ENCODE peak calls at places on chromosomes 12 and 14, in seven cellular contexts. T is HCT116; V is IMR-90; Z is CD4-positive, alpha-beta memory T cell; B is choroid plexus epithelial cell; R is fibroblast of lung; S is aorta. U is an unnamed sample.

GRCh38 chr14:87996276-87996592 is 3.3 kb upstream of the GALC start:
- DNase-seq in T (no peak), V (peak), Z (no peak), B (peak), R (no peak), S (no peak), U (no peak)

GRCh38 chr14:56333361-56334279 is 215.4 kb downstream of the PELI2 start:
- DNase-seq in T (no peak), V (peak), Z (no peak), B (peak), R (peak), S (no peak), U (peak)

GRCh38 chr14:23432102-23432925 is 3.1 kb downstream of the MYH7 start:
- DNase-seq in T (no peak), V (no peak), Z (no peak), B (no peak), R (no peak), S (no peak), U (no peak)

GRCh38 chr12:52358575-52359350 is 8.5 kb downstream of the KRT85 start:
- DNase-seq in T (no peak), V (no peak), Z (peak), B (no peak), R (no peak), S (no peak), U (no peak)

GRCh38 chr12:131309700-131310099 is 356.0 kb downstream of the ADGRD1 start:
- DNase-seq in T (no peak), V (no peak), Z (no peak), B (no peak), R (no peak), S (no peak), U (no peak)

GRCh38 chr14:35419429-35419841 is 14.9 kb upstream of the NFKBIA start:
- DNase-seq in T (no peak), V (no peak), Z (no peak), B (peak), R (no peak), S (no peak), U (no peak)

GRCh38 chr12:57299514-57300016 is 48.6 kb upstream of the STAC3 start:
- DNase-seq in T (no peak), V (peak), Z (no peak), B (peak), R (peak), S (no peak), U (peak)

GRCh38 chr12:99259040-99259934 is 388.3 kb upstream of the GARIN6 start:
- DNase-seq in T (no peak), V (no peak), Z (no peak), B (no peak), R (no peak), S (no peak), U (no peak)

GRCh38 chr12:4439736-4440135 is 5.9 kb downstream of the FGF6 start:
- DNase-seq in T (no peak), V (no peak), Z (no peak), B (no peak), R (no peak), S (no peak), U (no peak)

GRCh38 chr14:93148979-93149378 is 33.3 kb upstream of the ITPK1 start:
- DNase-seq in T (no peak), V (no peak), Z (no peak), B (no peak), R (no peak), S (no peak), U (no peak)

GRCh38 chr12:85130631-85131030 is 94.5 kb downstream of the LRRIQ1 start:
- DNase-seq in T (no peak), V (no peak), Z (no peak), B (peak), R (peak), S (no peak), U (peak)

GRCh38 chr12:26744697-26745440 is 88.1 kb downstream of the ITPR2 start:
- DNase-seq in T (no peak), V (no peak), Z (no peak), B (peak), R (no peak), S (no peak), U (peak)

GRCh38 chr14:54590481-54590880 is 23.6 kb downstream of the SAMD4A start:
- DNase-seq in T (no peak), V (no peak), Z (no peak), B (no peak), R (no peak), S (no peak), U (no peak)

GRCh38 chr12:46110928-46111699 is 120.7 kb upstream of the SCAF11 start:
- DNase-seq in T (no peak), V (no peak), Z (no peak), B (peak), R (no peak), S (no peak), U (no peak)

GRCh38 chr14:22556990-22557623 is 31.9 kb downstream of the DAD1 start:
- DNase-seq in T (peak), V (peak), Z (peak), B (peak), R (peak), S (peak), U (peak)

GRCh38 chr12:18054925-18055324 is 35.1 kb downstream of the RERGL start:
- DNase-seq in T (no peak), V (no peak), Z (no peak), B (no peak), R (no peak), S (no peak), U (no peak)

GRCh38 chr12:127277882-127278281 is 989.1 kb upstream of the TMEM132C start:
- DNase-seq in T (no peak), V (no peak), Z (no peak), B (no peak), R (no peak), S (no peak), U (no peak)

GRCh38 chr12:65252515-65252914 is 26.0 kb upstream of the MSRB3 start:
- DNase-seq in T (no peak), V (no peak), Z (no peak), B (no peak), R (no peak), S (no peak), U (no peak)

GRCh38 chr14:52033131-52033642 is 35.7 kb downstream of the NID2 start:
- DNase-seq in T (no peak), V (peak), Z (no peak), B (peak), R (no peak), S (no peak), U (peak)

GRCh38 chr12:15705606-15706005 is 83.6 kb downstream of the EPS8 start:
- DNase-seq in T (no peak), V (no peak), Z (no peak), B (peak), R (no peak), S (no peak), U (no peak)

GRCh38 chr12:124385219-124385969 is 90.5 kb downstream of the RFLNA start:
- DNase-seq in T (no peak), V (peak), Z (no peak), B (peak), R (peak), S (no peak), U (no peak)

GRCh38 chr12:109304485-109304884 is 4.6 kb downstream of the FOXN4 start:
- DNase-seq in T (no peak), V (no peak), Z (no peak), B (no peak), R (no peak), S (peak), U (no peak)

GRCh38 chr14:39988939-39989338 is 556.7 kb upstream of the FBXO33 start:
- DNase-seq in T (peak), V (no peak), Z (no peak), B (peak), R (peak), S (no peak), U (peak)

GRCh38 chr12:1398673-1399072 is 195.7 kb downstream of the FBXL14 start:
- DNase-seq in T (no peak), V (peak), Z (no peak), B (peak), R (peak), S (no peak), U (no peak)

GRCh38 chr14:32606297-32606696 is 277.2 kb downstream of the AKAP6 start:
- DNase-seq in T (no peak), V (no peak), Z (no peak), B (peak), R (no peak), S (no peak), U (no peak)

GRCh38 chr12:94149781-94150482 is 1.6 kb downstream of the PLXNC1 start:
- DNase-seq in T (no peak), V (no peak), Z (no peak), B (peak), R (peak), S (peak), U (no peak)

GRCh38 chr14:68593806-68594536 is 198.9 kb downstream of the ZFP36L1 start:
- DNase-seq in T (no peak), V (peak), Z (no peak), B (peak), R (peak), S (no peak), U (no peak)

GRCh38 chr12:98262886-98263285 is 252.5 kb upstream of the TMPO start:
- DNase-seq in T (no peak), V (no peak), Z (no peak), B (no peak), R (no peak), S (no peak), U (peak)

GRCh38 chr14:68380304-68380840 is 412.5 kb downstream of the ZFP36L1 start:
- DNase-seq in T (no peak), V (no peak), Z (no peak), B (no peak), R (no peak), S (no peak), U (no peak)

GRCh38 chr12:58529114-58529665 is 391.1 kb downstream of the LRIG3 start:
- DNase-seq in T (no peak), V (peak), Z (no peak), B (peak), R (peak), S (no peak), U (peak)

GRCh38 chr12:74071182-74071581 is 466.5 kb upstream of the ATXN7L3B start:
- DNase-seq in T (no peak), V (no peak), Z (no peak), B (no peak), R (no peak), S (no peak), U (no peak)

GRCh38 chr14:105045710-105046326 is 19.4 kb downstream of the GPR132 start:
- DNase-seq in T (peak), V (peak), Z (peak), B (peak), R (peak), S (peak), U (peak)

GRCh38 chr12:68240975-68241374 is 12.4 kb downstream of the IL22 start:
- DNase-seq in T (no peak), V (peak), Z (peak), B (peak), R (peak), S (peak), U (no peak)
- H3K4me3 ChIP-seq in T (no peak), V (no peak), Z (peak), B (no peak), R (no peak), S (no peak), U (no peak)

DNA sequence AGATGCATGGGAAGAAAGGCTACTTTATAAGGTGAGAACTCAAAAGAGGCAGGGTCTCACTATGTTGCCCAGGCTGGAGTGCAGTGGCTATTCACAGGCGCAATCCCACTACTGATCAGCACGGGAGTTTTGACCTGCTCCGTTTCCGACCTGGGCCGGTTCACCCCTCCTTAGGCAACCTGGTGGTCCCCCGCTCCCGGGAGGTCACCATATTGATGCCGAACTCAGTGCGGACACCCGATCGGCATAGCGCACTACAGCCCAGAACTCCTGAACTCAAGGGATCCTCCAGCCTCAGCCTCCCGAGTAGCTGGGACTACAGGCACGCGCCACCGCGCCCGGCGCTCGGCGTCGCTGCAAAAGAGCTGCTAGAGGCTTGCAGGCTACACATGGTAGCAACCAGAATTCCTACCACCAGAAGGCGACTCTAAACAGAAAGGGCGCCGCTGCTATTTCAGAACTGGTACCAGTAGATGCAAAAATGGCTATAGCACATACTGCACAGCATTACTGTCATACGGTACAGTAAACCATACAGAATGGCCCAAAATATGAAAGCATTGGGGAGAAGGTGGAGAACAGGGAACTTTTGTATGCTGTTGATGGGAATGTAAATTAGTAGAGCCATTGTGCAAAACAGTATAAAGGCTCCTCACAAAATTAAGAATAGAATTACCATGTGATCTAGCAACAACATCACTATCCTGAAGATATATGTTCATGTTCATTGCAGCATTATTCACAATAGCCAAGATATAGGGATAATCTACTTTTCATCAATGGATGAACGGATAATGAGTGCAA is 1.2 kb upstream of the NEMF start:
- DNase-seq in T (peak), V (peak), Z (peak), B (peak), R (peak), S (peak), U (peak)
- H3K4me3 ChIP-seq in T (peak), V (peak), Z (peak), B (peak), R (no peak), S (peak), U (peak)

GRCh38 chr12:11891350-11892064 is 179.2 kb upstream of the BCL2L14 start:
- DNase-seq in T (no peak), V (no peak), Z (no peak), B (no peak), R (no peak), S (peak), U (no peak)
- H3K4me3 ChIP-seq in T (no peak), V (no peak), Z (no peak), B (no peak), R (no peak), S (no peak), U (no peak)

DNA sequence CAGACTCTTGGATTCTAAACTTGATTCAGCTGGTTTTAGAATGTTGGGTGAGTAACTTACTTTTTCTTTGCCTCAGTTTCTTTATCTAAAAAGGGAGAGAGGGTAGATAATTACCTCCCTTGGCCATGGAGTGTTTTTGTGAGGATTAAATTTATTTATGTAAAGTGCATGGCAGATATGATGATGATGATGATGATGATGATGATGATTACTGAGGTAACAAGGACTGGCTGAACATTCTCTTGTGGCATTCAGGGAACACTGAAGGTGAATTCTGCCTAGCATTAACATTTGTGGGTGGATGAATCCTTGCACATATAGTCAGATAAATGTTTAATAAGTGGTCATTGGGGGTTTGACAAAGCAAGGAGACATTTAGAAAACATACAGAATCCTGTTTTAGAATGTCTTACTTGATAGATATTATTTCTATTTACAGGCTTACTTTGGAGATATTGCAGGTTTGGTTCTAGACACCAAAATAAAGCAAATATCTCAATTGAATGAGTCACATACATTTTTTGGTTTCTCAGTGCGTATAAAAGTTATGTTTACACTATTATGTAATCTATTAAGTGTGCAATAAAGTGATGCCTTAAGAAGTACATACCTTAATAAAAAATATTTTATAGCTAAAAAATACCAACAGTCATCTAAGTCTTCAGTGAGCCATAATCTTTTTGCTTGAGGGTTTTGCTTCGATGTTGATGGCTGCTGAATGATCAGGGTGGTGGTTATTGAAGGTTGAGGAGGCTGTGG is 123.2 kb downstream of the SNAPC1 start:
- DNase-seq in T (no peak), V (no peak), Z (no peak), B (no peak), R (no peak), S (no peak), U (no peak)
- H3K4me3 ChIP-seq in T (no peak), V (no peak), Z (no peak), B (no peak), R (no peak), S (no peak), U (no peak)

GRCh38 chr12:10749700-10750384 is 26.7 kb upstream of the YBX3 start:
- DNase-seq in T (peak), V (peak), Z (peak), B (peak), R (peak), S (peak), U (peak)
- H3K4me3 ChIP-seq in T (peak), V (peak), Z (no peak), B (peak), R (peak), S (peak), U (peak)

U was measured in astrocyte of the cerebellum.